ENCODE peak calls at places on chromosomes 4 and X, in seven cellular contexts. One of them, this sample, is unnamed.
A peak's percentile ranks its signal among the peaks of the same experiment; 100 is the strongest.

GRCh38 chrX:68428431-68428830 is 4.9 kb downstream of the OPHN1 start:
- DNase-seq in LoVo: no peak
- DNase-seq in brain pericyte: no peak
- DNase-seq in NCI-H1105 treated with DMSO at 0.1 percent for 48 hours: no peak
- DNase-seq in cardiac fibroblast: peak; percentile 77
- DNase-seq in CD4-positive, CD25-positive, alpha-beta regulatory T cell: no peak
- DNase-seq in HTR-8/SVneo: peak; percentile 8
- DNase-seq in this sample: no peak

GRCh38 chr4:186033027-186033426 is 35.9 kb upstream of the TLR3 start:
- DNase-seq in brain pericyte: no peak
- DNase-seq in NCI-H1105 treated with DMSO at 0.1 percent for 48 hours: no peak
- DNase-seq in HTR-8/SVneo: no peak
- DNase-seq in cardiac fibroblast: no peak
- DNase-seq in LoVo: no peak
- DNase-seq in CD4-positive, CD25-positive, alpha-beta regulatory T cell: no peak
- DNase-seq in this sample: no peak

GRCh38 chr4:168589154-168589553 is 92.3 kb downstream of the PALLD start:
- DNase-seq in LoVo: peak; percentile 83
- DNase-seq in NCI-H1105 treated with DMSO at 0.1 percent for 48 hours: no peak
- DNase-seq in brain pericyte: no peak
- DNase-seq in CD4-positive, CD25-positive, alpha-beta regulatory T cell: no peak
- DNase-seq in HTR-8/SVneo: peak; percentile 50
- DNase-seq in cardiac fibroblast: peak; percentile 92
- DNase-seq in this sample: no peak

GRCh38 chrX:153576961-153577360 is 22.0 kb downstream of the CCNQ start:
- DNase-seq in NCI-H1105 treated with DMSO at 0.1 percent for 48 hours: no peak
- DNase-seq in brain pericyte: no peak
- DNase-seq in cardiac fibroblast: no peak
- DNase-seq in LoVo: no peak
- DNase-seq in CD4-positive, CD25-positive, alpha-beta regulatory T cell: no peak
- DNase-seq in HTR-8/SVneo: no peak
- DNase-seq in this sample: no peak

GRCh38 chr4:37601527-37601926 is 84.6 kb downstream of the RELL1 start:
- DNase-seq in brain pericyte: no peak
- DNase-seq in NCI-H1105 treated with DMSO at 0.1 percent for 48 hours: no peak
- DNase-seq in CD4-positive, CD25-positive, alpha-beta regulatory T cell: no peak
- DNase-seq in HTR-8/SVneo: no peak
- DNase-seq in cardiac fibroblast: peak; percentile 90
- DNase-seq in LoVo: no peak
- DNase-seq in this sample: no peak

GRCh38 chrX:150482537-150483217 is 85.7 kb upstream of the MTM1 start:
- DNase-seq in cardiac fibroblast: peak; percentile 73
- DNase-seq in CD4-positive, CD25-positive, alpha-beta regulatory T cell: no peak
- DNase-seq in brain pericyte: no peak
- DNase-seq in HTR-8/SVneo: peak; percentile 2
- DNase-seq in NCI-H1105 treated with DMSO at 0.1 percent for 48 hours: no peak
- DNase-seq in LoVo: peak; percentile 27
- DNase-seq in this sample: peak; percentile 30

GRCh38 chr4:17773125-17773698 is 8.2 kb downstream of the FAM184B start:
- DNase-seq in NCI-H1105 treated with DMSO at 0.1 percent for 48 hours: no peak
- DNase-seq in HTR-8/SVneo: no peak
- DNase-seq in LoVo: no peak
- DNase-seq in CD4-positive, CD25-positive, alpha-beta regulatory T cell: no peak
- DNase-seq in brain pericyte: no peak
- DNase-seq in cardiac fibroblast: no peak
- DNase-seq in this sample: no peak

GRCh38 chr4:10115657-10116624 is 658 bp downstream of the WDR1 start:
- DNase-seq in CD4-positive, CD25-positive, alpha-beta regulatory T cell: peak; percentile 74
- DNase-seq in LoVo: peak; percentile 68
- DNase-seq in HTR-8/SVneo: no peak
- DNase-seq in brain pericyte: no peak
- DNase-seq in NCI-H1105 treated with DMSO at 0.1 percent for 48 hours: peak; percentile 39
- DNase-seq in cardiac fibroblast: peak; percentile 49
- DNase-seq in this sample: peak; percentile 75

GRCh38 chrX:4994855-4995254 is 1233.8 kb downstream of the NLGN4X start:
- DNase-seq in HTR-8/SVneo: no peak
- DNase-seq in LoVo: no peak
- DNase-seq in NCI-H1105 treated with DMSO at 0.1 percent for 48 hours: no peak
- DNase-seq in cardiac fibroblast: no peak
- DNase-seq in CD4-positive, CD25-positive, alpha-beta regulatory T cell: no peak
- DNase-seq in brain pericyte: no peak
- DNase-seq in this sample: no peak

GRCh38 chr4:153931804-153932203 is 142.9 kb upstream of the SFRP2 start:
- DNase-seq in CD4-positive, CD25-positive, alpha-beta regulatory T cell: no peak
- DNase-seq in NCI-H1105 treated with DMSO at 0.1 percent for 48 hours: no peak
- DNase-seq in brain pericyte: no peak
- DNase-seq in cardiac fibroblast: peak; percentile 69
- DNase-seq in LoVo: no peak
- DNase-seq in HTR-8/SVneo: no peak
- DNase-seq in this sample: no peak

This sample was measured in activated T-helper 2 cell treated with anti-CD3 and anti-CD28 coated beads, Interferon-gamma antibody, Interleukin-2, Interleukin-4, amounts not matched to agents 10 μg/mL and 5 μg/mL and 100 μg/mL, durations not matched to agents 14 hours and 24 hours and 36 hours.